ENCODE peak calls at places on chromosomes 6 and 20, in ten cellular contexts. H is T-cell; D is GM23248; C is NCI-H1417; F is Peyer's patch; P is astrocyte of the cerebellum; T is substantia nigra; V is astrocyte of the hippocampus; U is fibroblast of mammary gland; W is CD8-positive, alpha-beta T cell. Q is an unnamed sample.

GRCh38 chr6:153231048-153231635 is 100.1 kb upstream of the RGS17 start:
- DNase-seq in V (peak), C (peak), F (peak), H (no peak), W (no peak), T (peak), U (peak), P (peak), D (peak), Q (no peak)

GRCh38 chr20:39849664-39850063 is 839.4 kb downstream of the MAFB start:
- DNase-seq in D (peak), V (peak), U (peak), P (peak), C (no peak), T (peak), H (no peak), F (peak), W (no peak), Q (no peak)

GRCh38 chr20:32139947-32140346 is 30.4 kb downstream of the TM9SF4 start:
- DNase-seq in C (peak), H (no peak), D (no peak), F (no peak), T (no peak), U (no peak), V (peak), P (no peak), W (no peak), Q (no peak)

GRCh38 chr20:50625986-50626677 is 65.2 kb downstream of the RIPOR3 start:
- DNase-seq in U (peak), V (peak), P (no peak), C (peak), F (peak), T (no peak), W (no peak), D (peak), H (no peak), Q (no peak)

GRCh38 chr6:44010411-44011349 is 116.6 kb downstream of the MRPL14 start:
- DNase-seq in T (no peak), V (peak), U (peak), F (peak), H (no peak), D (peak), C (peak), P (peak), W (no peak), Q (no peak)

GRCh38 chr6:20182926-20183521 is 29.2 kb downstream of the MBOAT1 start:
- DNase-seq in U (no peak), T (no peak), F (peak), D (peak), V (peak), H (no peak), P (peak), W (no peak), C (peak), Q (no peak)

GRCh38 chr6:136527831-136528230 is 22.4 kb downstream of the MAP7 start:
- DNase-seq in P (no peak), F (no peak), V (peak), T (no peak), D (peak), H (no peak), C (no peak), U (peak), W (no peak), Q (no peak)

GRCh38 chr6:31308050-31308844 is 36.4 kb upstream of the HLA-C start:
- DNase-seq in W (peak), F (peak), V (no peak), T (no peak), H (peak), D (peak), C (peak), P (no peak), U (no peak), Q (peak)

GRCh38 chr6:168159503-168159902 is 80.5 kb upstream of the FRMD1 start:
- DNase-seq in T (no peak), V (no peak), U (no peak), P (no peak), C (no peak), W (no peak), F (no peak), D (no peak), H (no peak), Q (no peak)

GRCh38 chr20:63132715-63133471 is 83.0 kb downstream of the YTHDF1 start:
- DNase-seq in T (no peak), U (no peak), P (no peak), W (no peak), F (no peak), D (no peak), V (no peak), H (no peak), C (no peak), Q (no peak)

GRCh38 chr6:72420409-72420808 is 201.5 kb upstream of the KCNQ5 start:
- DNase-seq in W (no peak), F (no peak), P (no peak), H (no peak), D (peak), T (no peak), V (no peak), U (no peak), C (no peak), Q (no peak)

GRCh38 chr20:18258126-18258860 is 30.0 kb upstream of the ZNF133 start:
- DNase-seq in H (no peak), F (no peak), V (no peak), D (peak), T (no peak), U (no peak), W (no peak), P (no peak), C (no peak), Q (no peak)

GRCh38 chr20:23129256-23129655 is 43.1 kb upstream of the CD93 start:
- DNase-seq in U (no peak), C (no peak), W (no peak), D (no peak), F (no peak), H (no peak), V (no peak), P (no peak), T (no peak), Q (no peak)

GRCh38 chr6:163420315-163420667 is 5.8 kb downstream of the QKI start:
- DNase-seq in D (peak), P (no peak), C (no peak), T (no peak), U (no peak), H (no peak), V (peak), W (no peak), F (no peak), Q (no peak)